ENCODE peak calls at places on chromosomes 11 and 22, in ten cellular contexts. P is stimulated activated effector memory CD8-positive, alpha-beta T cell treated with anti-CD3 and anti-CD28 coated beads, Interleukin-12 subunit alpha, Interleukin-12 subunit beta, amount 100 ng/mL, for 72 hours; B is NCI-H2081 treated with DMSO at 0.1 percent for 48 hours; S is IMR-90; Y is CD8-positive, alpha-beta T cell; V is kidney; H is nephron progenitor cell; I is HFFc6; O is ovary; E is thoracic aorta. U is an unnamed sample.
A peak's percentile ranks its signal among the peaks of the same experiment; 100 is the strongest.

GRCh38 chr11:96459751-96460150 is 69.9 kb downstream of the JRKL start:
- DNase-seq in P (no peak), B (no peak), S (no peak), Y (no peak), V (no peak), H (no peak), I (no peak), O (no peak), E (no peak), U (no peak)

GRCh38 chr11:117427356-117427874 is 99.8 kb downstream of the CEP164 start:
- DNase-seq in P (no peak), B (no peak), S (no peak), Y (no peak), V (peak; percentile 32), H (no peak), I (no peak), O (no peak), E (no peak), U (no peak)

GRCh38 chr11:118705111-118705741 is 25.8 kb upstream of the TREH start:
- DNase-seq in P (no peak), B (no peak), S (no peak), Y (peak; percentile 84), V (no peak), H (no peak), I (no peak), O (no peak), E (no peak), U (no peak)

GRCh38 chr11:120929090-120929489 is 94.8 kb upstream of the TBCEL start:
- DNase-seq in P (no peak), B (no peak), S (no peak), Y (no peak), V (no peak), H (no peak), I (peak; percentile 53), O (no peak), E (no peak), U (no peak)

GRCh38 chr22:20656902-20657836 is 116.7 kb upstream of the SERPIND1 start:
- DNase-seq in P (no peak), B (no peak), S (peak; percentile 1), Y (no peak), V (no peak), H (no peak), I (no peak), O (no peak), E (no peak), U (no peak)

GRCh38 chr22:29658171-29658570 is 54.7 kb downstream of the NF2 start:
- DNase-seq in P (no peak), B (no peak), S (no peak), Y (no peak), V (no peak), H (no peak), I (no peak), O (no peak), E (no peak), U (no peak)

GRCh38 chr11:61007971-61008896 is 36.8 kb downstream of the CD6 start:
- DNase-seq in P (no peak), B (no peak), S (no peak), Y (no peak), V (peak; percentile 75), H (peak; percentile 73), I (no peak), O (no peak), E (no peak), U (no peak)

GRCh38 chr11:48019230-48019584 is 38.8 kb downstream of the PTPRJ start:
- DNase-seq in P (no peak), B (no peak), S (no peak), Y (no peak), V (no peak), H (no peak), I (no peak), O (no peak), E (no peak), U (no peak)

GRCh38 chr22:39230261-39231196 is 14.3 kb downstream of the PDGFB start:
- DNase-seq in P (no peak), B (no peak), S (no peak), Y (no peak), V (peak; percentile 83), H (peak; percentile 57), I (no peak), O (peak; percentile 55), E (no peak), U (no peak)

GRCh38 chr11:81492923-81493445 is 1240.7 kb downstream of the FAM181B start:
- DNase-seq in P (no peak), B (no peak), S (no peak), Y (no peak), V (no peak), H (no peak), I (no peak), O (no peak), E (no peak), U (no peak)

GRCh38 chr22:44344407-44344806 is 31.7 kb upstream of the SHISAL1 start:
- DNase-seq in P (no peak), B (no peak), S (no peak), Y (no peak), V (no peak), H (no peak), I (no peak), O (no peak), E (no peak), U (no peak)

GRCh38 chr11:133507185-133507584 is 25.1 kb downstream of the OPCML start:
- DNase-seq in P (no peak), B (no peak), S (no peak), Y (no peak), V (no peak), H (no peak), I (no peak), O (no peak), E (no peak), U (no peak)

GRCh38 chr11:78380615-78381029 is 37.0 kb downstream of the GAB2 start:
- DNase-seq in P (no peak), B (no peak), S (peak; percentile 90), Y (no peak), V (no peak), H (no peak), I (peak; percentile 25), O (no peak), E (no peak), U (peak; percentile 13)

GRCh38 chr22:24836282-24836681 is 30.3 kb downstream of the SGSM1 start:
- DNase-seq in P (no peak), B (no peak), S (no peak), Y (no peak), V (no peak), H (no peak), I (no peak), O (no peak), E (no peak), U (no peak)

GRCh38 chr22:36384766-36385400 is 2.9 kb downstream of the MYH9 start:
- DNase-seq in P (no peak), B (no peak), S (no peak), Y (peak; percentile 78), V (no peak), H (peak; percentile 26), I (no peak), O (no peak), E (no peak), U (no peak)

GRCh38 chr22:46746192-46746591 is 8.1 kb upstream of the CERK start:
- DNase-seq in P (no peak), B (no peak), S (no peak), Y (no peak), V (peak; percentile 14), H (no peak), I (no peak), O (no peak), E (no peak), U (no peak)

GRCh38 chr11:19817265-19817851 is 104.7 kb downstream of the NAV2 start:
- DNase-seq in P (no peak), B (no peak), S (no peak), Y (no peak), V (no peak), H (no peak), I (no peak), O (no peak), E (no peak), U (no peak)

U was measured in fibroblast of the conjunctiva.